ENCODE peak calls at places on chromosomes 7 and 10, in nine cellular contexts. J, Z, K, Y, T, I, X, B and F are unnamed samples.
A peak's percentile ranks its signal among the peaks of the same experiment; 100 is the strongest.

GRCh38 chr7:135320277-135320676 is 86.6 kb downstream of the STRA8 start:
- DNase-seq in J (peak; percentile 93), Z (peak; percentile 31), K (peak; percentile 81), Y (peak; percentile 59), T (no peak), I (peak; percentile 89), X (peak; percentile 94), B (peak; percentile 92), F (no peak)

GRCh38 chr7:21962677-21963076 is 17.0 kb upstream of the CDCA7L start:
- DNase-seq in J (no peak), Z (no peak), K (no peak), Y (no peak), T (no peak), I (no peak), X (no peak), B (no peak), F (no peak)

GRCh38 chr7:17532861-17533404 is 234.5 kb downstream of the AHR start:
- DNase-seq in J (peak; percentile 79), Z (no peak), K (no peak), Y (no peak), T (no peak), I (no peak), X (no peak), B (no peak), F (no peak)

GRCh38 chr10:3452683-3453388 is 280.3 kb upstream of the PITRM1 start:
- DNase-seq in J (peak; percentile 91), Z (no peak), K (no peak), Y (peak; percentile 49), T (no peak), I (no peak), X (no peak), B (no peak), F (peak; percentile 86)

GRCh38 chr10:111545806-111546205 is 469.0 kb downstream of the ADRA2A start:
- DNase-seq in J (no peak), Z (no peak), K (no peak), Y (no peak), T (no peak), I (no peak), X (no peak), B (no peak), F (no peak)

GRCh38 chr10:14782691-14783363 is 8.1 kb upstream of the FAM107B start:
- DNase-seq in J (peak; percentile 47), Z (no peak), K (no peak), Y (peak; percentile 78), T (no peak), I (no peak), X (no peak), B (no peak), F (peak; percentile 75)

GRCh38 chr7:35483568-35483967 is 211.4 kb downstream of the HERPUD2 start:
- DNase-seq in J (no peak), Z (no peak), K (no peak), Y (no peak), T (no peak), I (no peak), X (no peak), B (no peak), F (no peak)

GRCh38 chr7:131517218-131517923 is 39.1 kb downstream of the PODXL start:
- DNase-seq in J (no peak), Z (no peak), K (no peak), Y (no peak), T (no peak), I (no peak), X (no peak), B (peak; percentile 22), F (no peak)

GRCh38 chr7:112336261-112336660 is 114.0 kb upstream of the IFRD1 start:
- DNase-seq in J (no peak), Z (no peak), K (no peak), Y (no peak), T (no peak), I (no peak), X (no peak), B (no peak), F (no peak)

GRCh38 chr10:29057712-29058426 is 231.0 kb upstream of the LYZL1 start:
- DNase-seq in J (peak; percentile 78), Z (peak; percentile 57), K (no peak), Y (no peak), T (no peak), I (peak; percentile 64), X (peak; percentile 47), B (no peak), F (peak; percentile 48)

GRCh38 chr7:78379148-78379547 is 580.6 kb downstream of the PHTF2 start:
- DNase-seq in J (no peak), Z (no peak), K (no peak), Y (no peak), T (no peak), I (no peak), X (no peak), B (no peak), F (no peak)

GRCh38 chr7:32462966-32463365 is 27.2 kb downstream of the LSM5 start:
- DNase-seq in J (no peak), Z (no peak), K (no peak), Y (no peak), T (no peak), I (no peak), X (no peak), B (no peak), F (no peak)

GRCh38 chr7:52547301-52547920 is 488.0 kb upstream of the POM121L12 start:
- DNase-seq in J (no peak), Z (peak; percentile 29), K (no peak), Y (peak; percentile 12), T (no peak), I (no peak), X (no peak), B (no peak), F (peak; percentile 6)

GRCh38 chr10:86160890-86161585 is 205.6 kb downstream of the GRID1 start:
- DNase-seq in J (no peak), Z (no peak), K (no peak), Y (no peak), T (no peak), I (no peak), X (no peak), B (peak; percentile 42), F (no peak)

GRCh38 chr7:142792593-142792992 is 21.8 kb downstream of the PRSS2 start:
- DNase-seq in J (no peak), Z (no peak), K (no peak), Y (no peak), T (no peak), I (no peak), X (no peak), B (no peak), F (no peak)

GRCh38 chr10:58157076-58157766 is 110.5 kb downstream of the IPMK start:
- DNase-seq in J (peak; percentile 99), Z (no peak), K (no peak), Y (no peak), T (no peak), I (no peak), X (peak; percentile 34), B (no peak), F (no peak)

GRCh38 chr7:112167144-112167543 is 39.1 kb downstream of the DOCK4 start:
- DNase-seq in J (no peak), Z (no peak), K (no peak), Y (no peak), T (no peak), I (no peak), X (no peak), B (no peak), F (no peak)

GRCh38 chr10:30870926-30871325 is 160.7 kb downstream of the ZNF438 start:
- DNase-seq in J (peak; percentile 46), Z (no peak), K (no peak), Y (no peak), T (no peak), I (no peak), X (no peak), B (no peak), F (no peak)

GRCh38 chr7:157818701-157819516 is 482.1 kb downstream of the DNAJB6 start:
- DNase-seq in J (no peak), Z (no peak), K (no peak), Y (no peak), T (no peak), I (no peak), X (no peak), B (peak; percentile 45), F (no peak)

DNA sequence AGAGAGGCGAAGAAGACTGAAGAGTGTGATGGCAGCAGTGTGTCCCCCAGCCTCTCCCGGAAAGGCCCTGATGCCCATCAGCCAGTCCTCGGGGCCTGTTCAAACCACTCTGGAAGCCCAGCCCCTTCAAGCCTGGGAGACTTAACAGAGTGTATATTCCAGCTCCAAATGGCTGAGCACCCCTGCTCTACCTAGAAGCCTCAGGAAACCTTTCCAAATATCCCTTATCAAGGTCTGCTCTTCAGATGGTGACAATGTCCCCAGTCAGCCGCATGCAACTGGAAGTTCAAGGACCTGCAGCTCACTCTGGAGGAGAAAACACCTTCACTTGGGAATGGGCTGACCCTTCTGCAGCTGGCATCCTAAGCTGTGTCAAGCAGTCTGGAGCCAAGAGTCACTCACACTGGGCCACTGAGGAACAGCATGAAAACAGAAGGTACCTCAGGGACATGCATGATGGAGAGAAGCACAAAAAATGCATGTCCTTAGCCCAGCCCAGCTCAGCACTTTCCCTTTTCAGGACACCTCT is 10.2 kb downstream of the ANXA11 start:
- DNase-seq in J (no peak), Z (no peak), K (no peak), Y (no peak), T (no peak), I (no peak), X (no peak), B (peak; percentile 59), F (no peak)
- H3K4me1 ChIP-seq in J (peaks cover 27% of the 10 kb centered on the region), Z (no peaks in the 10 kb centered on the region), K (peaks cover 96% of the 10 kb centered on the region), Y (peaks cover 52% of the 10 kb centered on the region), T (peaks cover 17% of the 10 kb centered on the region), I (peaks cover 50% of the 10 kb centered on the region), X (no peaks in the 10 kb centered on the region), B (peaks cover 8% of the 10 kb centered on the region), F (no peaks in the 10 kb centered on the region)

DNA sequence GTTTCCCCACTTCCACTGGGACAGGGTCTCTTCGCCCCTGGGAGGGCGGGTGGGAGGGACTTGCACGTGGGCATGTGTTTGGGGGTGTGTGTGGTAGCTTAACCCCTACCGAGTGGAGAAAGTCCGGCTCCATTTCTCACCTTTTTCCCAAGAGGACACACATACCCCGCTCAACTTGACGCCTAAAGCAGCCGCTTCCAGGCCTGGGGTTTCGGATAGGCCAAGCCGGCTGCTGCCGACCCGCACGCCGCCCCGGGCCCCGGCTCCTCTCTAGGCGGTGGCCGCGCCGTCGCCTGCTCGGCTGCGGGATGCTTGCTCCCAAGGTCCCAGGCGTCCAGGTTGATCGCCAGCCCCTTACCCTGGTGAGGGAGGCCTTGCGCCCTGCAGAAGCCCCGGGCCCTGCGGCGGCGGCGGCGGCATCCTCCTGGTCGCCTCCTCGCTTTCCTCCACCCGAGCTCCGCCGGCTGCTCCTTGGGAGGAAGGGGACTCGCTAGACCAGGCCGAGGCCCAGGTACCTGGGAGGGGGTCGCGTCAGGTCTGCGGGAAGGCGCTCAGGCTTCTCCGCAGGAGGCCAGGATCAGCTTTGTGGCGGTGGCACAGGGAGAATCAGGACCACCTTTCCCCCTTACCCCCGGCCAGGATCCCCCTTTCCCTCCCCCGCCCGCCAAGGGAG is 3.2 kb upstream of the GATA3 start:
- DNase-seq in J (no peak), Z (no peak), K (no peak), Y (peak; percentile 24), T (no peak), I (no peak), X (no peak), B (no peak), F (peak; percentile 87)
- H3K4me1 ChIP-seq in J (no peaks in the 10 kb centered on the region), Z (peaks cover 22% of the 10 kb centered on the region), K (peaks cover 75% of the 10 kb centered on the region), Y (peaks cover 36% of the 10 kb centered on the region), T (peaks cover 11% of the 10 kb centered on the region), I (peaks cover 6% of the 10 kb centered on the region), X (peaks cover 4% of the 10 kb centered on the region), B (no peaks in the 10 kb centered on the region), F (peaks cover 9% of the 10 kb centered on the region)

GRCh38 chr10:129960493-129961273 is 3.4 kb downstream of the EBF3 start:
- DNase-seq in J (peak; percentile 44), Z (no peak), K (no peak), Y (no peak), T (no peak), I (no peak), X (no peak), B (no peak), F (no peak)
- H3K4me1 ChIP-seq in J (peaks cover 17% of the 10 kb centered on the region), Z (peaks cover 47% of the 10 kb centered on the region), K (peaks cover 53% of the 10 kb centered on the region), Y (peaks cover 32% of the 10 kb centered on the region), T (no peaks in the 10 kb centered on the region), I (no peaks in the 10 kb centered on the region), X (peaks cover 9% of the 10 kb centered on the region), B (no peaks in the 10 kb centered on the region), F (peaks cover 4% of the 10 kb centered on the region)

GRCh38 chr10:88032566-88032965 is 169.1 kb downstream of the PTEN start:
- DNase-seq in J (peak; percentile 71), Z (no peak), K (no peak), Y (no peak), T (no peak), I (no peak), X (no peak), B (no peak), F (peak; percentile 63)
- H3K4me1 ChIP-seq in J (peaks cover 5% of the 10 kb centered on the region), Z (no peaks in the 10 kb centered on the region), K (no peaks in the 10 kb centered on the region), Y (peaks cover 8% of the 10 kb centered on the region), T (peaks cover 18% of the 10 kb centered on the region), I (peaks cover 4% of the 10 kb centered on the region), X (peaks cover 6% of the 10 kb centered on the region), B (no peaks in the 10 kb centered on the region), F (no peaks in the 10 kb centered on the region)